ENCODE peak calls at places on chromosome 16, in seven cellular contexts. Q is H1, K is K562, O is HCT116, D is SK-N-SH, F is GM12878, H is HepG2. G is an unnamed sample.

GRCh38 chr16:17420821-17421220 is 49.9 kb downstream of the XYLT1 start:
- DNase-seq in F (no peak), O (no peak), D (no peak), H (no peak), Q (no peak), K (no peak), G (no peak)

GRCh38 chr16:89670496-89671431 is 13.1 kb downstream of the SPATA33 start:
- DNase-seq in D (no peak), K (no peak), F (no peak), Q (no peak), H (peak), O (no peak), G (no peak)

GRCh38 chr16:73027655-73028220 is 20.2 kb downstream of the ZFHX3 start:
- DNase-seq in F (no peak), Q (no peak), D (no peak), H (no peak), K (no peak), O (no peak), G (no peak)

GRCh38 chr16:57682809-57683318 is 11.7 kb upstream of the DRC7 start:
- DNase-seq in O (no peak), D (no peak), H (no peak), Q (no peak), K (peak), F (no peak), G (no peak)

GRCh38 chr16:50539822-50540710 is 8.1 kb upstream of the NKD1 start:
- DNase-seq in Q (no peak), H (peak), K (no peak), O (no peak), F (no peak), D (no peak), G (no peak)

GRCh38 chr16:11217651-11218323 is 38.2 kb downstream of the SOCS1 start:
- DNase-seq in F (no peak), K (no peak), Q (no peak), O (no peak), D (no peak), H (no peak), G (no peak)

GRCh38 chr16:24950275-24950674 is 64.9 kb downstream of the ARHGAP17 start:
- DNase-seq in H (no peak), F (no peak), Q (no peak), D (no peak), O (no peak), K (no peak), G (no peak)

GRCh38 chr16:8641671-8642070 is 20.2 kb downstream of the METTL22 start:
- DNase-seq in F (no peak), Q (no peak), H (no peak), K (no peak), D (no peak), O (no peak), G (no peak)

GRCh38 chr16:78638371-78638770 is 538.9 kb downstream of the WWOX start:
- DNase-seq in D (peak), Q (no peak), F (no peak), K (no peak), O (no peak), H (no peak), G (no peak)

GRCh38 chr16:23563186-23563585 is 5.7 kb downstream of the UBFD1 start:
- DNase-seq in H (no peak), Q (no peak), F (no peak), K (no peak), D (no peak), O (no peak), G (no peak)

GRCh38 chr16:63596716-63597115 is 1525.1 kb downstream of the CDH11 start:
- DNase-seq in D (no peak), O (no peak), H (no peak), Q (no peak), K (no peak), F (no peak), G (no peak)

GRCh38 chr16:27290582-27290981 is 22.0 kb upstream of the NSMCE1 start:
- DNase-seq in Q (no peak), F (no peak), D (no peak), O (no peak), H (no peak), K (no peak), G (no peak)

GRCh38 chr16:74774223-74775139 is at the start of gene FA2H:
- DNase-seq in O (peak), H (peak), Q (peak), K (peak), F (no peak), D (peak), G (peak)

GRCh38 chr16:56848955-56849689 is 15.9 kb upstream of the SLC12A3 start:
- DNase-seq in K (no peak), D (no peak), H (peak), F (no peak), Q (no peak), O (no peak), G (no peak)

GRCh38 chr16:59201821-59202220 is 467.7 kb upstream of the GOT2 start:
- DNase-seq in O (no peak), D (no peak), F (no peak), K (no peak), Q (no peak), H (no peak), G (no peak)

GRCh38 chr16:87057291-87057881 is 259.8 kb downstream of the C16orf95 start:
- DNase-seq in Q (no peak), F (no peak), H (no peak), D (peak), O (peak), K (peak), G (no peak)

GRCh38 chr16:67558859-67559258 is 3.5 kb upstream of the CTCF start:
- DNase-seq in Q (no peak), D (no peak), F (no peak), O (no peak), H (no peak), K (no peak), G (no peak)

GRCh38 chr16:1413684-1414531 is 596 bp downstream of the UNKL start:
- DNase-seq in K (peak), O (peak), H (no peak), Q (peak), F (peak), D (peak), G (no peak)

GRCh38 chr16:24139282-24139681 is 116.9 kb upstream of the CACNG3 start:
- DNase-seq in D (no peak), O (no peak), Q (peak), F (no peak), K (peak), H (no peak), G (peak)

GRCh38 chr16:87828071-87828971 is 41.0 kb downstream of the SLC7A5 start:
- DNase-seq in H (no peak), O (no peak), F (no peak), Q (no peak), K (no peak), D (no peak), G (no peak)

GRCh38 chr16:53518550-53519416 is 15.8 kb upstream of the AKTIP start:
- DNase-seq in O (no peak), K (peak), Q (no peak), D (no peak), H (no peak), F (peak), G (no peak)

GRCh38 chr16:4301177-4301576 is 14.7 kb upstream of the GLIS2 start:
- DNase-seq in H (no peak), Q (no peak), F (no peak), O (no peak), D (no peak), K (no peak), G (no peak)

GRCh38 chr16:46918905-46919792 is 35.0 kb downstream of the GPT2 start:
- DNase-seq in F (peak), D (no peak), H (peak), Q (no peak), K (peak), O (no peak), G (no peak)

GRCh38 chr16:57637424-57637823 is 9.0 kb downstream of the ADGRG1 start:
- DNase-seq in O (no peak), H (no peak), D (no peak), F (no peak), Q (no peak), K (no peak), G (no peak)

GRCh38 chr16:31488630-31489564 is 6.0 kb downstream of the SLC5A2 start:
- DNase-seq in D (no peak), K (no peak), F (no peak), H (no peak), O (no peak), Q (no peak), G (no peak)
- TF ChIP-seq JUND in D (no peak), K (no peak), F (no peak), H (no peak), O (no peak), Q (no peak), G (no peak)

DNA sequence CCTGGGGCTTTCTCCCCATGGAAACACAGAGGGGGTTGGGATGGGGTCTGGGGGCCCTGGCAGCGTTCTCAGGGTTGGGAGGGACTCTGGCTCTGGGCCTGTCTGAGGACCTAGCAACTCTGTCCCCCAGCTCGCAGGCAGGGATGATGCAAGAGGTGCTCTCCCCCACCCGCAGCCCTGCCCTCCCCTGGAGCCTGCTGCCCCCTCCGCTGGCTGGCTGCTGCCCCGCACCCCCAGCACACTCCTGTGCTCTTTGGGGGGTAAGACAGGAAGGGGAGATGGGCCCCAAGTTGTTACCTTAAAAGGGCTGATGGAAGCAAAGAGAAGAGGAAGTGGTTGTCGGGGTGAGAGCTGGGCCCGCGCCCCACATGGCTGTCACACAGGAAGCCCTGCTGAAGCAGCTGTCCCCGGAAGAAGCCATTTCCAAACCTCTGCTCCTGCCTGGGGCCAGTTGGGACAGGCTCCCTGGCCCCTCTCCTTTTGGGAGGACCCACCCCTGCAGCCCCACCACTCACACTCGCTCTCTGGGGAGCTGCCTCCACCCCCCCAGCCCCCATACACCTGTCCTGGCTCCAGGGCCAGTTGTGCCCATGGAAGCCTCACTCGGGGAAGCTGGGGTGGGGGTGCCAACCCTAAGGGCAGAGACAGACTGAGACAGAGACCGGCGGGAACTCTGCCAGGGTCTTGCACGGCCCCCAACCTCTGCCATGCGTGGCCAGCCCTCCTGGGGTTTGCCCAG is 2.5 kb downstream of the CORO1A start:
- DNase-seq in H (no peak), F (peak), K (peak), Q (no peak), O (no peak), D (peak), G (no peak)
- TF ChIP-seq JUND in H (no peak), F (no peak), K (no peak), Q (no peak), O (no peak), D (no peak), G (no peak)

DNA sequence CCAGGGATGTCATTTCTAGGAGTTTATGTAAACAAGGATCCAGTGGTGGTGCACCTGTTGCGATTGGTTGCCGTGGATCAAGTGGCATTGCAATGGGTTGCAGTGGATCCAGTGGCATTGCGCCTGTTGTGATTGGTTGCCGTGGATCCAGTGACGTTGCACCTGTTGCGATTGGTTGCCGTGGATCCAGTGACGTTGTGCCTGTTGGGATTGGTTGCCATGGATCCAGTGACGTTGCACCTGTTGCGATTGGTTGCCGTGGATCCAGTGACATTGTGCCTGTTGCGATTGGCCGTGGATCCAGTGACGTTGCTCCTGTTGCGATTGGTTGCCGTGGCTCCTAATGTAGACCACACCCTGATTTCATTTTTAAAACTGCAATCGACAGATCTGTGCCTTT is 56.2 kb upstream of the CRISPLD2 start:
- DNase-seq in D (no peak), F (no peak), H (no peak), K (no peak), Q (no peak), O (no peak), G (no peak)
- TF ChIP-seq JUND in D (no peak), F (no peak), H (no peak), K (no peak), Q (no peak), O (no peak), G (no peak)

GRCh38 chr16:70331091-70331490 is 15.6 kb upstream of the DDX19A start:
- DNase-seq in O (no peak), Q (no peak), K (no peak), H (no peak), D (no peak), F (no peak), G (no peak)

DNA sequence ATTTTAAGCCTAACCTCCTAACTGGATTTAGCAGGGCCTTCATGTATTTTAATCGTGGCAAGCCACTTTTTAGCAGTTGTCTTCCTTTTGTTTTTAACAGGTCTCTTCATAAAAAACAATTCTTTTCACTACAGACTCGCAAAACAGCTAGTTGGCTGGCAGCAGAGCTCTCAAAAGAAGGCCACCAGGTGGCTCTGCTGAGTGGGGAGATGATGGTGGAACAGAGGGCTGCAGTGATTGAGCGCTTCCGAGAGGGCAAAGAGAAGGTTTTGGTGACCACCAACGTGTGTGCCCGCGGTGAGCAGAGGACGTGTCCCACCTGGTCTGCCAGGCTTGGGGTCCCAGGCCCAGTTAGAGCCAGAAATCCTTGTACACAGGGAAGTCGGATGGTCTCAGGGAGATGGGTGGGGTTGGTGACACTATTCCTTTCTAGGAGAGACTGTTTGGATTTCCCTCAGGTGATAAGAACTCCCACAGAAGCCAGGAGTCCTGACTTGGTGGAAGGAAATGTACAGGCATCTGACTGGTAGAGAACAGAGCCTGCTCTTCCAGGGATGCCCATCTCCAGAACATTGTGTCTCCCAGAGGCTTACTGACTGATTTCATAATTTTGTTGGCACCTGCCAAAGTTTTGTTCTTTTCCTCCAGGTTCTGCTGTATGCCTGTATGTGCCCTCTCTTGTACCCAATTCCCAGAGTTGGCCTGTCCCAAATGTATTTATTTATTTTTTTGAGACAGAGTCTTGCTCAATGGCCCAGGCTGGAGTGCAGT is 14.9 kb upstream of the DDX19A start:
- DNase-seq in O (no peak), F (no peak), Q (no peak), H (no peak), K (peak), D (no peak), G (peak)
- TF ChIP-seq JUND in O (no peak), F (no peak), Q (no peak), H (no peak), K (no peak), D (no peak), G (no peak)

GRCh38 chr16:70250748-70251650 is 741 bp downstream of the EXOSC6 start:
- DNase-seq in D (peak), Q (no peak), O (no peak), H (peak), K (peak), F (no peak), G (peak)

GRCh38 chr16:70253291-70254094 is 1.8 kb upstream of the EXOSC6 start:
- DNase-seq in F (no peak), O (peak), H (peak), Q (no peak), D (peak), K (peak), G (peak)

GRCh38 chr16:70251651-70252354 is at the start of gene EXOSC6:
- DNase-seq in K (peak), H (peak), F (peak), D (peak), Q (peak), O (peak), G (peak)

GRCh38 chr16:70254095-70254964 is 2.6 kb upstream of the EXOSC6 start:
- DNase-seq in H (no peak), Q (no peak), F (no peak), O (no peak), K (no peak), D (no peak), G (no peak)

DNA sequence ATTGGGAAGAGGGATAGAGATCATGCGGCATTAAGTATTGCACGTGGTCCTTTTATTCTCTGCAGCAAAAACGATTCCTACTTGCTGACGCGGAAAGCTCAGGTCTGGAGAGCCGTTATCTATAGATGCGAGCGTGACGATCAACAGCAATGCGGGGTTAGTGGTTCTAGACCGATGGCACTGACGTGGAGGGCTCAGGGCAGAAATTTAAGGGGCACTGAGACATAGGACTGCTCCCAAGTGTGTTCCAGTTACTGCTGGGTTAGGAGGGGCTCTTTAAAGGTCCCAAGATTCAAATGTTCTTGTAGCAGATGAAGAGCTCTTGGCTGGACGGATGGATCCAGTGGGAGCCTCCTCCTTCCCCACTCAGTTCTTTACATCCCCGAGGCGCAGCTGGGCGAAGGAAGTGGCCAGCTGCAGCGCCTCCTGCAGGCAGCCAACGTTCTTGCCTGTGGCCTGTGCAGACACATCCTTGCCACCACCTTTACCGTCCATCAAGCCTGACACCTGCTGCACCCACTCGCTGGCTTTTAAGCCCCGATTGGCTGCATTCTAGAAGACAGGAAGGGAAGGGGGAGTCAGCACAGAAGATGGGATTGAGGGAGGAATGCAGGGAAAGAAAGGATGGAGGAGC is 732 bp upstream of the EXOSC6 start:
- DNase-seq in F (no peak), Q (no peak), O (no peak), D (peak), H (no peak), K (peak), G (no peak)
- TF ChIP-seq JUND in F (no peak), Q (no peak), O (no peak), D (no peak), H (no peak), K (no peak), G (no peak)

GRCh38 chr16:66474750-66475199 is 47.7 kb downstream of the BEAN1 start:
- DNase-seq in O (no peak), K (no peak), Q (no peak), H (no peak), D (no peak), F (peak), G (no peak)
- TF ChIP-seq JUND in O (no peak), K (no peak), Q (no peak), H (no peak), D (no peak), F (no peak), G (no peak)

DNA sequence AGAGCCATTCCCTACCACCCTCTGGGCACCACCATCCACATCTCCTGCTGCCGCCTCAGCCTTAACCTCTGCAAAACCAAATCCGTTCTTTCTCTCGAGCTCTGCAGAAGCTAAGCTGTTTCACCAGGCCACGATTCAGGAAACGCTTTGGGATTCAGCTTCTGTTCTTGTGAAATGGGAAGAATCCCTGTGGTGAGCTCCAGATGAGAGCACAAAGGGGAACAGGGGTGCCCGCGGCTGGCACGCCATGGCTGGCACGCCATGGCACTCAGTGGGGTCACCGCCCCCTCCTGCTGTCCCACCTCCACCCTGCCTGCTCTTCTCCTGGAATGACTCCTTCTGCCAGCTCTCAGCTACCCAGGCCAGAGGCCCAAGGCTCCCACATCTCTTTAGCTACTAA is 5.7 kb downstream of the QPRT start:
- DNase-seq in F (no peak), K (no peak), H (no peak), D (no peak), Q (no peak), O (no peak), G (no peak)
- TF ChIP-seq JUND in F (no peak), K (no peak), H (no peak), D (no peak), Q (no peak), O (no peak), G (no peak)

G was measured in T47D.